ENCODE peak calls at places on chromosomes 6 and 20, in five cellular contexts. J is activated T-cell treated with anti-CD3 and anti-CD28 coated beads, Interleukin-2, amount 50 U/mL, for 72 hours; Y is pancreas; Z is stimulated activated effector memory CD8-positive, alpha-beta T cell treated with anti-CD3 and anti-CD28 coated beads, Interleukin-12 subunit alpha, Interleukin-12 subunit beta, amount 100 ng/mL, for 72 hours; W is PC-3. E is an unnamed sample.

GRCh38 chr6:30759575-30760239 is 15.4 kb upstream of the IER3 start:
- ATAC-seq in Z (no peak), Y (peak), J (no peak), W (no peak), E (peak)

GRCh38 chr6:77822265-77822664 is 169.4 kb downstream of the MEI4 start:
- ATAC-seq in W (no peak), Z (no peak), Y (no peak), J (no peak), E (no peak)

GRCh38 chr6:156955494-156956183 is 178.5 kb downstream of the ARID1B start:
- ATAC-seq in W (peak), J (no peak), Z (no peak), Y (peak), E (no peak)

GRCh38 chr6:17022604-17023003 is 79.2 kb upstream of the STMND1 start:
- ATAC-seq in J (no peak), W (no peak), Z (no peak), Y (peak), E (no peak)

GRCh38 chr6:3426817-3427739 is 29.8 kb downstream of the SLC22A23 start:
- ATAC-seq in J (no peak), W (no peak), Y (peak), Z (no peak), E (no peak)

GRCh38 chr6:35371494-35372262 is 29.3 kb downstream of the PPARD start:
- ATAC-seq in Z (no peak), Y (no peak), J (no peak), W (no peak), E (no peak)

GRCh38 chr6:155219299-155219698 is 44.5 kb upstream of the CLDN20 start:
- ATAC-seq in Y (no peak), Z (no peak), W (no peak), J (no peak), E (no peak)

GRCh38 chr20:55774628-55775027 is 230.7 kb downstream of the CBLN4 start:
- ATAC-seq in Y (no peak), J (no peak), Z (no peak), W (no peak), E (no peak)

GRCh38 chr20:53692465-53693067 is 98.9 kb upstream of the ZNF217 start:
- ATAC-seq in Y (peak), J (peak), W (peak), Z (peak), E (peak)

GRCh38 chr20:53883098-53883762 is 187.2 kb downstream of the BCAS1 start:
- ATAC-seq in Y (no peak), J (no peak), Z (peak), W (peak), E (peak)

GRCh38 chr6:150119256-150119655 is 23.6 kb upstream of the PPP1R14C start:
- ATAC-seq in Y (peak), J (no peak), W (no peak), Z (no peak), E (no peak)

GRCh38 chr6:26474439-26474881 is 16.7 kb downstream of the BTN2A1 start:
- ATAC-seq in W (no peak), J (no peak), Y (peak), Z (no peak), E (peak)

GRCh38 chr6:72938104-72938503 is 287.2 kb downstream of the KHDC1L start:
- ATAC-seq in W (no peak), Z (no peak), Y (no peak), J (no peak), E (no peak)

GRCh38 chr6:83707829-83708545 is 914 bp downstream of the SNAP91 start:
- ATAC-seq in Z (peak), Y (peak), J (no peak), W (no peak), E (peak)

GRCh38 chr6:118917550-118918321 is 17.2 kb downstream of the MCM9 start:
- ATAC-seq in Z (no peak), Y (no peak), J (no peak), W (no peak), E (no peak)

GRCh38 chr6:149082320-149082719 is 235.2 kb upstream of the TAB2 start:
- ATAC-seq in Z (peak), J (peak), Y (peak), W (peak), E (peak)

GRCh38 chr20:49477200-49477599 is 5.3 kb downstream of the KCNB1 start:
- ATAC-seq in J (no peak), Z (no peak), W (no peak), Y (no peak), E (peak)

GRCh38 chr6:108200631-108201030 is 34.8 kb downstream of the NR2E1 start:
- ATAC-seq in J (no peak), W (peak), Z (no peak), Y (peak), E (no peak)

GRCh38 chr6:43376551-43376981 is 7.1 kb upstream of the ZNF318 start:
- ATAC-seq in Y (no peak), W (no peak), Z (peak), J (peak), E (no peak)

GRCh38 chr20:24050119-24050518 is 61.5 kb upstream of the GGTLC1 start:
- ATAC-seq in Z (no peak), Y (no peak), W (no peak), J (no peak), E (no peak)

GRCh38 chr6:119533603-119534279 is 184.2 kb upstream of the MAN1A1 start:
- ATAC-seq in J (peak), W (peak), Z (peak), Y (peak), E (peak)

GRCh38 chr20:23586735-23587525 is 18.6 kb upstream of the CST9L start:
- ATAC-seq in J (no peak), Z (no peak), W (no peak), Y (no peak), E (no peak)

GRCh38 chr6:162621246-162621645 is 106.3 kb downstream of the PRKN start:
- ATAC-seq in W (no peak), Y (peak), J (peak), Z (peak), E (no peak)

GRCh38 chr20:37969949-37970855 is 63.1 kb downstream of the TTI1 start:
- ATAC-seq in W (peak), Y (no peak), Z (no peak), J (no peak), E (no peak)

GRCh38 chr6:125529061-125529460 is 220.4 kb upstream of the HEY2 start:
- ATAC-seq in Z (no peak), W (no peak), Y (no peak), J (no peak), E (no peak)

GRCh38 chr20:44176833-44177533 is 10.0 kb downstream of the JPH2 start:
- ATAC-seq in Z (no peak), J (no peak), W (peak), Y (no peak), E (no peak)

GRCh38 chr20:40218296-40218955 is 470.6 kb downstream of the MAFB start:
- ATAC-seq in Y (no peak), J (no peak), W (no peak), Z (no peak), E (no peak)

GRCh38 chr6:158344534-158344933 is 32.3 kb downstream of the TULP4 start:
- ATAC-seq in W (no peak), Z (peak), Y (peak), J (peak), E (no peak)

GRCh38 chr20:41553142-41553879 is 64.9 kb downstream of the CHD6 start:
- ATAC-seq in J (no peak), W (no peak), Z (no peak), Y (no peak), E (no peak)

GRCh38 chr6:4281341-4282293 is 146.2 kb upstream of the ECI2 start:
- ATAC-seq in J (peak), W (peak), Z (peak), Y (peak), E (peak)

GRCh38 chr6:42511803-42512422 is 51.9 kb upstream of the UBR2 start:
- ATAC-seq in Z (no peak), W (no peak), Y (no peak), J (no peak), E (peak)

E was measured in SK-N-SH treated with all-trans-retinoic acid at 6 μM for 48 hours.